ENCODE peak calls at places on chromosomes 13 and 19, in seven cellular contexts. One of them, this sample, is unnamed.

GRCh38 chr13:51942189-51942588 is 69.1 kb downstream of the ATP7B start:
- DNase-seq in AG09309: no peak
- DNase-seq in ascending aorta: no peak
- DNase-seq in thoracic aorta: no peak
- DNase-seq in RWPE1: peak; percentile 18
- DNase-seq in right lobe of liver: peak; percentile 66
- DNase-seq in fibroblast of the aortic adventitia: no peak
- DNase-seq in this sample: no peak

GRCh38 chr19:10644351-10645007 is 9.7 kb upstream of the ILF3 start:
- DNase-seq in ascending aorta: peak; percentile 90
- DNase-seq in right lobe of liver: peak; percentile 85
- DNase-seq in thoracic aorta: peak; percentile 52
- DNase-seq in fibroblast of the aortic adventitia: peak; percentile 75
- DNase-seq in AG09309: peak; percentile 25
- DNase-seq in RWPE1: peak; percentile 90
- DNase-seq in this sample: peak; percentile 71

GRCh38 chr13:32427852-32428580 is at the start of gene N4BP2L1:
- DNase-seq in thoracic aorta: peak; percentile 45
- DNase-seq in fibroblast of the aortic adventitia: peak; percentile 36
- DNase-seq in ascending aorta: peak; percentile 92
- DNase-seq in RWPE1: no peak
- DNase-seq in right lobe of liver: peak; percentile 97
- DNase-seq in AG09309: no peak
- DNase-seq in this sample: no peak

GRCh38 chr19:12984143-12984627 is 11.1 kb upstream of the NFIX start:
- DNase-seq in ascending aorta: no peak
- DNase-seq in RWPE1: no peak
- DNase-seq in thoracic aorta: no peak
- DNase-seq in fibroblast of the aortic adventitia: peak; percentile 42
- DNase-seq in right lobe of liver: no peak
- DNase-seq in AG09309: no peak
- DNase-seq in this sample: no peak

GRCh38 chr13:32581177-32581786 is 5.0 kb upstream of the PDS5B start:
- DNase-seq in RWPE1: no peak
- DNase-seq in right lobe of liver: no peak
- DNase-seq in ascending aorta: no peak
- DNase-seq in fibroblast of the aortic adventitia: peak; percentile 68
- DNase-seq in thoracic aorta: no peak
- DNase-seq in AG09309: no peak
- DNase-seq in this sample: peak; percentile 54

GRCh38 chr19:10727599-10728250 is 9.8 kb downstream of the DNM2 start:
- DNase-seq in ascending aorta: no peak
- DNase-seq in fibroblast of the aortic adventitia: no peak
- DNase-seq in RWPE1: no peak
- DNase-seq in AG09309: no peak
- DNase-seq in thoracic aorta: no peak
- DNase-seq in right lobe of liver: no peak
- DNase-seq in this sample: no peak

GRCh38 chr19:33429891-33430673 is 56.6 kb downstream of the CEBPG start:
- DNase-seq in AG09309: no peak
- DNase-seq in right lobe of liver: peak; percentile 39
- DNase-seq in thoracic aorta: no peak
- DNase-seq in RWPE1: no peak
- DNase-seq in ascending aorta: no peak
- DNase-seq in fibroblast of the aortic adventitia: no peak
- DNase-seq in this sample: no peak

GRCh38 chr19:17522988-17523872 is 11.8 kb downstream of the PGLS start:
- DNase-seq in AG09309: no peak
- DNase-seq in right lobe of liver: peak; percentile 81
- DNase-seq in RWPE1: no peak
- DNase-seq in ascending aorta: peak; percentile 72
- DNase-seq in thoracic aorta: no peak
- DNase-seq in fibroblast of the aortic adventitia: no peak
- DNase-seq in this sample: no peak

GRCh38 chr19:37551123-37551993 is 43.2 kb downstream of the ZNF571 start:
- DNase-seq in ascending aorta: no peak
- DNase-seq in thoracic aorta: no peak
- DNase-seq in fibroblast of the aortic adventitia: peak; percentile 51
- DNase-seq in right lobe of liver: peak; percentile 57
- DNase-seq in RWPE1: peak; percentile 27
- DNase-seq in AG09309: no peak
- DNase-seq in this sample: no peak

GRCh38 chr13:41132512-41133152 is at the start of gene KBTBD6:
- DNase-seq in ascending aorta: peak; percentile 98
- DNase-seq in right lobe of liver: peak; percentile 97
- DNase-seq in thoracic aorta: peak; percentile 87
- DNase-seq in AG09309: peak; percentile 94
- DNase-seq in RWPE1: peak; percentile 86
- DNase-seq in fibroblast of the aortic adventitia: peak; percentile 99
- DNase-seq in this sample: peak; percentile 100
- TF ChIP-seq CTCF in ascending aorta: no peak
- TF ChIP-seq CTCF in right lobe of liver: no peak
- TF ChIP-seq CTCF in thoracic aorta: no peak
- TF ChIP-seq CTCF in AG09309: no peak
- TF ChIP-seq CTCF in RWPE1: no peak
- TF ChIP-seq CTCF in fibroblast of the aortic adventitia: no peak
- TF ChIP-seq CTCF in this sample: no peak

GRCh38 chr19:50376166-50377050 is at the start of gene NR1H2:
- DNase-seq in fibroblast of the aortic adventitia: peak; percentile 99
- DNase-seq in RWPE1: peak; percentile 90
- DNase-seq in ascending aorta: peak; percentile 97
- DNase-seq in thoracic aorta: peak; percentile 83
- DNase-seq in AG09309: peak; percentile 95
- DNase-seq in right lobe of liver: peak; percentile 95
- DNase-seq in this sample: peak; percentile 96

GRCh38 chr19:50378169-50378862 is 2.1 kb downstream of the NR1H2 start:
- DNase-seq in fibroblast of the aortic adventitia: no peak
- DNase-seq in AG09309: no peak
- DNase-seq in right lobe of liver: peak; percentile 55
- DNase-seq in ascending aorta: no peak
- DNase-seq in RWPE1: no peak
- DNase-seq in thoracic aorta: no peak
- DNase-seq in this sample: no peak

GRCh38 chr19:50377517-50377916 is 1.3 kb downstream of the NR1H2 start:
- DNase-seq in RWPE1: no peak
- DNase-seq in right lobe of liver: no peak
- DNase-seq in fibroblast of the aortic adventitia: no peak
- DNase-seq in AG09309: no peak
- DNase-seq in ascending aorta: no peak
- DNase-seq in thoracic aorta: no peak
- DNase-seq in this sample: no peak

GRCh38 chr19:50378863-50379236 is 2.6 kb downstream of the NR1H2 start:
- DNase-seq in AG09309: no peak
- DNase-seq in fibroblast of the aortic adventitia: no peak
- DNase-seq in RWPE1: no peak
- DNase-seq in thoracic aorta: no peak
- DNase-seq in right lobe of liver: no peak
- DNase-seq in ascending aorta: no peak
- DNase-seq in this sample: no peak

DNA sequence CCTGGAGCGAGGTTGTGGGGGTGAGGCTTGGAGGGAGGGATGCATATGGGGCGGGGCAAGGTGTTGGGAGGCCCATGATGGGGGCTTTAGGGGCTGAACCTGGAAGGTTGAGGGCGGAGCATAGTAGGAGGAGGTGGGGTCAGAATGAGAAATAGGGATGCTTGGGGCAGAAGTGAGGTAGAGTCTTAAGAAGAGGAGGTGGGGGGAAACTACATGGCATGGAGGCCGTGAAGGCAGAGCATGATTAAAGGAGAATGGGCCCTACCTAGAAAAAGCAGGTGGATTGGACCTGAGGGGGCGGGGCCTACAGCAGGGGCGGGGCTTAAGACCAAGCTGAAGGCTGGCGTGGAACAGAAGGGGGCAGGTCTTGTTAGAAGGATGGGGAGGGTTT is 789 bp downstream of the NR1H2 start:
- DNase-seq in RWPE1: peak; percentile 38
- DNase-seq in fibroblast of the aortic adventitia: no peak
- DNase-seq in ascending aorta: no peak
- DNase-seq in AG09309: no peak
- DNase-seq in thoracic aorta: no peak
- DNase-seq in right lobe of liver: peak; percentile 61
- DNase-seq in this sample: no peak
- TF ChIP-seq CTCF in RWPE1: no peak
- TF ChIP-seq CTCF in fibroblast of the aortic adventitia: no peak
- TF ChIP-seq CTCF in ascending aorta: no peak
- TF ChIP-seq CTCF in AG09309: no peak
- TF ChIP-seq CTCF in thoracic aorta: no peak
- TF ChIP-seq CTCF in right lobe of liver: no peak
- TF ChIP-seq CTCF in this sample: no peak

GRCh38 chr13:27338816-27339215 is 68.2 kb downstream of the RASL11A start:
- DNase-seq in ascending aorta: no peak
- DNase-seq in fibroblast of the aortic adventitia: no peak
- DNase-seq in right lobe of liver: no peak
- DNase-seq in thoracic aorta: no peak
- DNase-seq in RWPE1: no peak
- DNase-seq in AG09309: no peak
- DNase-seq in this sample: no peak
- TF ChIP-seq CTCF in ascending aorta: no peak
- TF ChIP-seq CTCF in fibroblast of the aortic adventitia: peak; percentile 43
- TF ChIP-seq CTCF in right lobe of liver: no peak
- TF ChIP-seq CTCF in thoracic aorta: no peak
- TF ChIP-seq CTCF in RWPE1: no peak
- TF ChIP-seq CTCF in AG09309: no peak
- TF ChIP-seq CTCF in this sample: peak; percentile 49

GRCh38 chr19:14516746-14517438 is 1.3 kb downstream of the DNAJB1 start:
- DNase-seq in AG09309: no peak
- DNase-seq in RWPE1: no peak
- DNase-seq in right lobe of liver: peak; percentile 65
- DNase-seq in fibroblast of the aortic adventitia: no peak
- DNase-seq in ascending aorta: no peak
- DNase-seq in thoracic aorta: no peak
- DNase-seq in this sample: no peak

GRCh38 chr19:14514215-14514871 is 3.9 kb downstream of the DNAJB1 start:
- DNase-seq in thoracic aorta: no peak
- DNase-seq in right lobe of liver: no peak
- DNase-seq in ascending aorta: no peak
- DNase-seq in fibroblast of the aortic adventitia: no peak
- DNase-seq in AG09309: no peak
- DNase-seq in RWPE1: no peak
- DNase-seq in this sample: no peak

GRCh38 chr19:14515501-14516047 is 2.6 kb downstream of the DNAJB1 start:
- DNase-seq in AG09309: no peak
- DNase-seq in RWPE1: no peak
- DNase-seq in right lobe of liver: no peak
- DNase-seq in ascending aorta: no peak
- DNase-seq in fibroblast of the aortic adventitia: no peak
- DNase-seq in thoracic aorta: no peak
- DNase-seq in this sample: no peak

GRCh38 chr19:14517446-14517839 is 754 bp downstream of the DNAJB1 start:
- DNase-seq in fibroblast of the aortic adventitia: peak; percentile 37
- DNase-seq in thoracic aorta: no peak
- DNase-seq in ascending aorta: no peak
- DNase-seq in right lobe of liver: no peak
- DNase-seq in RWPE1: no peak
- DNase-seq in AG09309: no peak
- DNase-seq in this sample: no peak

GRCh38 chr19:14516048-14516534 is 2.1 kb downstream of the DNAJB1 start:
- DNase-seq in ascending aorta: no peak
- DNase-seq in RWPE1: no peak
- DNase-seq in right lobe of liver: peak; percentile 71
- DNase-seq in fibroblast of the aortic adventitia: no peak
- DNase-seq in thoracic aorta: no peak
- DNase-seq in AG09309: no peak
- DNase-seq in this sample: no peak
- TF ChIP-seq CTCF in ascending aorta: no peak
- TF ChIP-seq CTCF in RWPE1: no peak
- TF ChIP-seq CTCF in right lobe of liver: no peak
- TF ChIP-seq CTCF in fibroblast of the aortic adventitia: no peak
- TF ChIP-seq CTCF in thoracic aorta: no peak
- TF ChIP-seq CTCF in AG09309: no peak
- TF ChIP-seq CTCF in this sample: peak; percentile 25

DNA sequence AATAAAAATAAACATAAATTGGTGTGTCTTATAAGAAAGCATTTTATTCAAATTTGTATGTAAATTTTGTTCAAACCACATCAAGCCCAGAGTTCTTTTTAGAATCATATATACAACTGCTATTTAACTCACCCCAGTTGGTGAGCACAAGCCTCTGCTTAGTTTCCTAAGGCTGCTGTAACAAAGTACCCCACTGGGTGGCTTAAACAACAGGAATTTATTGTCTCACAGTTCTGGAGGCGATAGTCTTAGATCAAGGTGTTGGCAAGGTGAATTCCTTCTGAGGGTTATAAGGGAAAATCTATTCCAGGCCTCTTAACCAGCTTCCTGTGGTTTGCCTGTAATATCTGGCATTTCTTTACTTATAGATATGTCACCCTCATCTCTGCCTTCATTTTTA is 1133.5 kb downstream of the OLFM4 start:
- DNase-seq in ascending aorta: no peak
- DNase-seq in thoracic aorta: no peak
- DNase-seq in AG09309: no peak
- DNase-seq in right lobe of liver: no peak
- DNase-seq in RWPE1: no peak
- DNase-seq in fibroblast of the aortic adventitia: no peak
- DNase-seq in this sample: no peak
- TF ChIP-seq CTCF in ascending aorta: no peak
- TF ChIP-seq CTCF in thoracic aorta: no peak
- TF ChIP-seq CTCF in AG09309: no peak
- TF ChIP-seq CTCF in right lobe of liver: no peak
- TF ChIP-seq CTCF in RWPE1: no peak
- TF ChIP-seq CTCF in fibroblast of the aortic adventitia: no peak
- TF ChIP-seq CTCF in this sample: no peak